ENCODE peak calls at places on chromosomes 7 and 10, in six cellular contexts. U, F, P, X, I and K are unnamed samples.

GRCh38 chr7:23055582-23056178 is 41.8 kb upstream of the HYCC1 start:
- DNase-seq in U (no peak), F (peak), P (peak), X (peak), I (peak), K (peak)

GRCh38 chr10:17453377-17454091 is 861 bp downstream of the ST8SIA6 start:
- DNase-seq in U (peak), F (peak), P (no peak), X (peak), I (no peak), K (no peak)

GRCh38 chr10:131093346-131093745 is 218.2 kb downstream of the TCERG1L start:
- DNase-seq in U (no peak), F (no peak), P (no peak), X (no peak), I (no peak), K (no peak)

GRCh38 chr10:103839513-103839864 is 15.9 kb downstream of the SH3PXD2A start:
- DNase-seq in U (no peak), F (no peak), P (no peak), X (no peak), I (no peak), K (no peak)

GRCh38 chr7:29806793-29807178 is 478 bp downstream of the WIPF3 start:
- DNase-seq in U (no peak), F (no peak), P (no peak), X (no peak), I (no peak), K (no peak)

GRCh38 chr7:44225566-44226395 is 25.0 kb downstream of the YKT6 start:
- DNase-seq in U (no peak), F (no peak), P (no peak), X (no peak), I (no peak), K (peak)

GRCh38 chr7:2719007-2719406 is 31.0 kb downstream of the AMZ1 start:
- DNase-seq in U (no peak), F (no peak), P (no peak), X (peak), I (no peak), K (peak)

GRCh38 chr10:15515207-15515606 is 144.1 kb upstream of the FAM171A1 start:
- DNase-seq in U (no peak), F (no peak), P (no peak), X (no peak), I (peak), K (peak)

GRCh38 chr10:102714621-102715455 is at the start of gene SFXN2:
- DNase-seq in U (no peak), F (peak), P (no peak), X (peak), I (no peak), K (peak)